ENCODE peak calls at places on chromosome 12, in six cellular contexts. S is stomach, I is ovary, O is HepG2, R is esophagus muscularis mucosa, B is tibial nerve. K is an unnamed sample. For H3K27me3, the result is how much of the 10 kb centered on the place peaks cover.

GRCh38 chr12:30021046-30021833 is 237.5 kb upstream of the TMTC1 start:
- DNase-seq in S (no peak), I (no peak), O (no peak), R (no peak), B (no peak), K (no peak)

GRCh38 chr12:120290541-120291312 is 976 bp downstream of the RNU4-2 start:
- DNase-seq in S (peak), I (peak), O (peak), R (no peak), B (no peak), K (peak)

GRCh38 chr12:96427269-96427729 is 27.1 kb upstream of the CDK17 start:
- DNase-seq in S (peak), I (peak), O (peak), R (no peak), B (no peak), K (peak)

GRCh38 chr12:1471224-1471623 is 123.2 kb downstream of the FBXL14 start:
- DNase-seq in S (no peak), I (no peak), O (no peak), R (no peak), B (no peak), K (no peak)

GRCh38 chr12:48027183-48028002 is 23.1 kb upstream of the COL2A1 start:
- DNase-seq in S (no peak), I (no peak), O (no peak), R (no peak), B (no peak), K (no peak)

GRCh38 chr12:45273717-45274271 is 57.9 kb downstream of the ANO6 start:
- DNase-seq in S (no peak), I (no peak), O (peak), R (no peak), B (no peak), K (no peak)

GRCh38 chr12:110908377-110909136 is 11.8 kb downstream of the MYL2 start:
- DNase-seq in S (no peak), I (no peak), O (no peak), R (no peak), B (no peak), K (no peak)

GRCh38 chr12:97306121-97306520 is 156.5 kb upstream of the RMST start:
- DNase-seq in S (no peak), I (no peak), O (no peak), R (peak), B (no peak), K (no peak)

GRCh38 chr12:97561321-97562230 is 99.0 kb downstream of the RMST start:
- DNase-seq in S (no peak), I (no peak), O (no peak), R (no peak), B (no peak), K (no peak)

GRCh38 chr12:129870146-129870545 is 33.7 kb downstream of the TMEM132D start:
- DNase-seq in S (no peak), I (no peak), O (no peak), R (no peak), B (no peak), K (no peak)

GRCh38 chr12:91954326-91954725 is 191.3 kb downstream of the BTG1 start:
- DNase-seq in S (peak), I (no peak), O (no peak), R (no peak), B (no peak), K (no peak)
- H3K27ac ChIP-seq in S (peak), I (no peak), O (no peak), R (no peak), B (no peak), K (no peak)

DNA sequence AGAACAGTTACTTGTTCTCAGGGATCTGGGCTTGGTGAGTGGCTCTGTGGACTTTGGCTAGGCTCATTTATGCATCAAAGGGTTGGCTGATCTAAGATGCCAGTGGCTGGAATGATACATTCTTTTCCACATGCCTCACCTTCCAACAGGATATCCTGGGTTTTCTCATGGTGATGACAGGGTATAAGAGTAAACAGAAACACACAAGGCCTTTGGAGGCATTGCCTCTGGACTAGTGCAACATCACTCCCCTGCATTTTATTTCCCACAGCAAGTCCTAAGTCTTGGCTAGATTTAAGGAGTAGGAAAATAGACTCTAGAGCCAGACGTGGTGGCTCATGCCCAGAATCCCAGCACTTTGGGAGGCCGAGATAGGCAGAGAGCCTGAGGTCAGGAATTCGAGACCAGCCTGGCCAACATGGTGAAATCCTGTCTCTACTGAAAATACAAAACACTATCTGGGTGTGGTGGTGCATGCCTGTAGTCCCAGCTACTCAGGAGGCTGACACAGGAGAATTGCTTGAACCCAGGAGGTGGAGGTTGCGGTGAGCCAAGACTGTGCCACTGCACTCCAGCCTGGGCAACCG is 47.9 kb downstream of the RPH3A start:
- DNase-seq in S (no peak), I (no peak), O (peak), R (no peak), B (no peak), K (no peak)
- TF ChIP-seq EP300 in S (no peak), I (no peak), O (peak), R (no peak), B (no peak), K (no peak)

GRCh38 chr12:54005531-54005852 is 3.3 kb upstream of the HOXC8 start:
- DNase-seq in S (no peak), I (no peak), O (no peak), R (no peak), B (no peak), K (no peak)
- H3K27me3 ChIP-seq in S (half or more), I (under half), O (under half), R (half or more), B (under half), K (half or more)

GRCh38 chr12:76220980-76221379 is 127.2 kb downstream of the BBS10 start:
- DNase-seq in S (no peak), I (no peak), O (no peak), R (no peak), B (no peak), K (no peak)

GRCh38 chr12:76219806-76220205 is 128.4 kb downstream of the BBS10 start:
- DNase-seq in S (no peak), I (no peak), O (peak), R (no peak), B (no peak), K (no peak)

DNA sequence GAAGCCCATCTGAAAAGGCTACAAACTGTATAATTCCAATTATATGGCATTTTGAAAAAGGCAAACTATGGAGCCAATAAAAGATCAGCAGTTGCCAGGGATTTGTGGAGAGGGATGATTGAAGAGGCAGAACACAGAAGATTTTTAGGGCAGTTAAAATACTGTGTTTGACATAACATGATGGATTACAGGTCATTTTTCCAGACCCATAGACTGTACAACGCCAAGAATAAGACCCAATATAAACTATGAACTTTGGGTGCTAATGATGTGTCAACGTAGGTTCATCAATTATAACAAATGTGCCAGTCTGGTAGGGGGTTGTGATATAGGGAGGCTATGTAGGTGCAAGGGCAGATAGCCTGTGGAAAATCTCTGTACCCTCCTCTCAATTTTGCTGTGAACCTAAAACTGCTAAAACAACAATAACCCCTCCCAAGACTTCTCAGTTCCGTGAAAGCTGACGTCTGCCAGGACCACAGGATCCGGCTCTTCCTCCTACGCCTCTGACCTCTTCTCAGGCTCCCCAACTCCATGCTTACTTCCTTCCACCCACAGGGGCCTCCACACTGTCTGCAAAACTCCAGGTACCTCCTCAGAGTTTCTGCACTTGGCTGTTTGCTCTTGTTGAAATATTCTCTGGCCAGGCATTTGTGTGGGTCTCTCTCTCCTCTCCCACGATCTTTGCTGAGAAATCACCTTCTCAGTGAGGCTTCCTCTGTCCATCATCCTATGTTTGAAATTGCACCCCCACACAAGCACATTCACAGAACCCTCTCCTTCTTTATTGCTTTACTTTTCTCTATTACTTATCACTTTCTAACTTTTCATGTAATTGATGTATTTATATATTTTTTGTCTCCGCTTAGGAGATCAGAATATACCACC is 131.4 kb downstream of the BBS10 start:
- DNase-seq in S (no peak), I (no peak), O (no peak), R (no peak), B (no peak), K (no peak)
- H3K27ac ChIP-seq in S (no peak), I (no peak), O (no peak), R (no peak), B (no peak), K (no peak)